ENCODE peak calls at places on chromosomes 2 and 18, in nine cellular contexts. V, Q, T, Z, C, M, K, B and A are unnamed samples.

GRCh38 chr2:20450201-20451108 is 3.6 kb downstream of the RHOB start:
- DNase-seq in V (no peak), Q (peak; percentile 78), T (peak; percentile 61), Z (peak; percentile 85), C (peak; percentile 73), M (peak; percentile 82), K (peak; percentile 61), B (peak; percentile 85), A (peak; percentile 93)

GRCh38 chr2:127170452-127171197 is 49.5 kb downstream of the CYP27C1 start:
- DNase-seq in V (no peak), Q (no peak), T (no peak), Z (no peak), C (no peak), M (no peak), K (no peak), B (no peak), A (no peak)

GRCh38 chr2:8376603-8377423 is 305.0 kb upstream of the ID2 start:
- DNase-seq in V (no peak), Q (no peak), T (no peak), Z (no peak), C (no peak), M (no peak), K (no peak), B (no peak), A (no peak)

GRCh38 chr2:187994464-187995331 is 297.0 kb upstream of the GULP1 start:
- DNase-seq in V (no peak), Q (peak; percentile 10), T (no peak), Z (peak; percentile 66), C (no peak), M (no peak), K (no peak), B (no peak), A (peak; percentile 73)

GRCh38 chr18:60493066-60493465 is 120.5 kb upstream of the MC4R start:
- DNase-seq in V (no peak), Q (no peak), T (no peak), Z (peak; percentile 75), C (no peak), M (no peak), K (no peak), B (no peak), A (no peak)

GRCh38 chr2:84022810-84023431 is 436.2 kb downstream of the SUCLG1 start:
- DNase-seq in V (no peak), Q (peak; percentile 16), T (peak; percentile 38), Z (peak; percentile 72), C (no peak), M (no peak), K (no peak), B (no peak), A (peak; percentile 73)

GRCh38 chr2:156818221-156818620 is 382.0 kb downstream of the GPD2 start:
- DNase-seq in V (no peak), Q (no peak), T (no peak), Z (peak; percentile 53), C (no peak), M (no peak), K (no peak), B (no peak), A (no peak)

GRCh38 chr2:43424262-43425207 is 171.3 kb downstream of the THADA start:
- DNase-seq in V (no peak), Q (no peak), T (no peak), Z (no peak), C (no peak), M (no peak), K (no peak), B (no peak), A (no peak)

GRCh38 chr2:240964221-240964853 is 34.1 kb upstream of the SNED1 start:
- DNase-seq in V (no peak), Q (no peak), T (no peak), Z (peak; percentile 35), C (peak; percentile 17), M (peak; percentile 14), K (no peak), B (no peak), A (no peak)

GRCh38 chr2:25566694-25567093 is 106.7 kb downstream of the DTNB start:
- DNase-seq in V (no peak), Q (peak; percentile 18), T (no peak), Z (no peak), C (no peak), M (peak; percentile 39), K (no peak), B (no peak), A (peak; percentile 71)

DNA sequence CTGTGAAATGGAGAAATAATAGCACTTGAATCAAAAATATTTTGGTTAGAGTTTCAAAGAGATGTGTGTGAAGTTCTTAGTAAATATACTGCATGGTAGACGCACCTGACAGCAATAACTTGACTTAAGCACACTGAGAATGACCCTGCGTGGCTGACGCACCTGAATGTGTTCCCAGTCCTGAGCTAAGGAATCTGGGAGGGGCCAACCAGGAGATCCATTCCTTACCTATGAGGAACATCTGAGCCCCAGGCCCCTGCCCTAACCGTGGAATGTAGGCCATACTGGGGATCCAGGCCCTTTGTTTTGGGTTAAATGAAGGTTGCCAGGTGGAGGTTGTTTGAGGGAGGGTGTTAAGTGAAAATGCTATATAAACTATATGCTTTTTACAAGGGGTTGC is 284.4 kb downstream of the RBM43 start:
- DNase-seq in V (no peak), Q (no peak), T (no peak), Z (peak; percentile 48), C (no peak), M (no peak), K (no peak), B (no peak), A (no peak)
- H3K27ac ChIP-seq in V (no peak overlapping the region), Q (no peak overlapping the region), T (no peak overlapping the region), Z (no peak overlapping the region), C (no peak overlapping the region), M (no peak overlapping the region), K (no peak overlapping the region), B (no peak overlapping the region), A (no peak overlapping the region)

GRCh38 chr18:79405019-79405780 is 9.5 kb downstream of the NFATC1 start:
- DNase-seq in V (no peak), Q (no peak), T (no peak), Z (no peak), C (no peak), M (no peak), K (no peak), B (no peak), A (no peak)

GRCh38 chr18:79403723-79404566 is 8.2 kb downstream of the NFATC1 start:
- DNase-seq in V (no peak), Q (no peak), T (no peak), Z (no peak), C (no peak), M (no peak), K (no peak), B (no peak), A (no peak)

GRCh38 chr18:79405781-79406575 is 10.2 kb downstream of the NFATC1 start:
- DNase-seq in V (peak; percentile 87), Q (peak; percentile 65), T (peak; percentile 42), Z (no peak), C (peak; percentile 59), M (peak; percentile 64), K (peak; percentile 59), B (no peak), A (no peak)

GRCh38 chr18:79402977-79403722 is 7.4 kb downstream of the NFATC1 start:
- DNase-seq in V (no peak), Q (peak; percentile 67), T (peak; percentile 54), Z (peak; percentile 69), C (peak; percentile 61), M (peak; percentile 88), K (peak; percentile 79), B (peak; percentile 61), A (peak; percentile 36)

DNA sequence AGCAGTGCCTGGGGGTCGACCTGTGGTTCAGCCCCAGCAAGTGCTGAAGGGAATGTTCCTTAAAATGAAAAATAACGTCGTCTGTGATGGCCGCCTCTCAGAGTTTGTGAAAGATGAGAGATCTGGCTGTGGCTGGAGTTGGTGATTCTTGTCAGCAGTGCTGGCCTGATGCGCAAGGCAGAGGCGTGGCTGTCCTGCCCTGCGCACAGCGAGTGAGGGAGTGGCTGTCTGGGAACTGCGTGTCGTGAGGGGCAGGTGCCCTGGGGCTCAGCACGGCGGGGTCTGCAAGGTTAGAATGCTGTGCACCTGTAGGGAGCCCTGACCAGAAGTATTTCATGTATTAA is 8.8 kb downstream of the NFATC1 start:
- DNase-seq in V (no peak), Q (no peak), T (no peak), Z (no peak), C (no peak), M (no peak), K (no peak), B (no peak), A (no peak)
- H3K27ac ChIP-seq in V (peak overlapping the region; percentile 86), Q (peak overlapping the region; percentile 66), T (no peak overlapping the region), Z (no peak overlapping the region), C (no peak overlapping the region), M (peak overlapping the region; percentile 85), K (no peak overlapping the region), B (no peak overlapping the region), A (no peak overlapping the region)

DNA sequence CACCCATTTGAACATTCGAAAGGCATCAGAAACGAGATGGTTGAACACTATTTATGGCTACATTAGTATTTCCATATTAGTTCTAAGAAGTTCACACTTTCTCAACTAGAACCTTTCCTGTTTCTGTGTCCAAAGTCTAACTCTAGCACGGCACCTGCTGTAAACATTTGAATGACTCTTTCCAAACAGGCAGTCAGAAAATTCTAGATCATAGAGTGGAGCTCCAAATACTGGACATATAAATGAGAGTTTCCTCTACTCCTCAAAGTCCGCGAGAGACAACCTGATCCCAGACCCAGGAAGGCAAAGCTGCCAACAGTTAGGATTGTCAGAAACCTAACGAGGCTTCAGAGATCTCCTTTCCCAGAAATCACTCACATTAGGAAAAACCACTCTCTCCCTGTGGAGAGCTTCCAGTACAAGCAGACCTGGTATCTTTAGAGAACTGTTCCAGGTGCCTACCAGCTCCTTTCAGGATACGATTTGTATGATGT is 10.6 kb downstream of the RND3 start:
- DNase-seq in V (no peak), Q (no peak), T (peak; percentile 9), Z (no peak), C (no peak), M (no peak), K (no peak), B (no peak), A (no peak)
- H3K27ac ChIP-seq in V (no peak overlapping the region), Q (no peak overlapping the region), T (peak overlapping the region; percentile 42), Z (no peak overlapping the region), C (no peak overlapping the region), M (peak overlapping the region; percentile 76), K (peak overlapping the region; percentile 22), B (peak overlapping the region; percentile 23), A (no peak overlapping the region)

GRCh38 chr18:49400398-49401072 is 59.9 kb downstream of the DYM start:
- DNase-seq in V (no peak), Q (no peak), T (no peak), Z (no peak), C (no peak), M (no peak), K (no peak), B (no peak), A (no peak)

GRCh38 chr18:49394191-49394590 is 66.3 kb downstream of the DYM start:
- DNase-seq in V (no peak), Q (no peak), T (no peak), Z (no peak), C (no peak), M (no peak), K (no peak), B (no peak), A (no peak)

GRCh38 chr18:49398331-49398730 is 62.1 kb downstream of the DYM start:
- DNase-seq in V (no peak), Q (no peak), T (no peak), Z (no peak), C (no peak), M (no peak), K (no peak), B (no peak), A (no peak)

GRCh38 chr18:49393011-49393410 is 67.4 kb downstream of the DYM start:
- DNase-seq in V (no peak), Q (no peak), T (no peak), Z (no peak), C (no peak), M (no peak), K (no peak), B (no peak), A (no peak)

GRCh38 chr18:49399003-49399402 is 61.4 kb downstream of the DYM start:
- DNase-seq in V (no peak), Q (no peak), T (no peak), Z (no peak), C (no peak), M (peak; percentile 22), K (no peak), B (no peak), A (no peak)
- H3K27ac ChIP-seq in V (no peak overlapping the region), Q (no peak overlapping the region), T (no peak overlapping the region), Z (no peak overlapping the region), C (no peak overlapping the region), M (no peak overlapping the region), K (no peak overlapping the region), B (peak overlapping the region; percentile 43), A (no peak overlapping the region)